ENCODE peak calls at places on chromosome 1, in four cellular contexts. V is heart right ventricle, N is ELF-1, L is body of pancreas. T is an unnamed sample.

GRCh38 chr1:25805863-25806225 is 5.9 kb downstream of the SELENON start:
- DNase-seq in N (no peak), V (peak), L (peak), T (no peak)

GRCh38 chr1:232174306-232174705 is 455.6 kb downstream of the SIPA1L2 start:
- DNase-seq in N (no peak), L (no peak), V (no peak), T (no peak)

GRCh38 chr1:194339451-194339850 is 1153.0 kb upstream of the B3GALT2 start:
- DNase-seq in V (no peak), N (no peak), L (no peak), T (no peak)

GRCh38 chr1:209870151-209870831 is 42.5 kb downstream of the UTP25 start:
- DNase-seq in N (no peak), L (no peak), V (no peak), T (no peak)

GRCh38 chr1:108152782-108153222 is 47.3 kb downstream of the SLC25A24 start:
- DNase-seq in L (peak), V (no peak), N (no peak), T (no peak)

GRCh38 chr1:21909286-21909759 is 27.8 kb downstream of the HSPG2 start:
- DNase-seq in V (no peak), L (no peak), N (no peak), T (no peak)

GRCh38 chr1:154881820-154882535 is 11.9 kb upstream of the KCNN3 start:
- DNase-seq in L (no peak), V (no peak), N (no peak), T (no peak)

GRCh38 chr1:111654839-111655238 is 35.2 kb downstream of the RAP1A start:
- DNase-seq in V (no peak), L (no peak), N (no peak), T (no peak)

GRCh38 chr1:899636-900317 is 23.9 kb upstream of the SAMD11 start:
- DNase-seq in V (no peak), L (no peak), N (no peak), T (no peak)

GRCh38 chr1:48697066-48697707 is 79.5 kb downstream of the BEND5 start:
- DNase-seq in N (peak), V (peak), L (peak), T (peak)

GRCh38 chr1:241998412-241998921 is 431 bp downstream of the MAP1LC3C start:
- DNase-seq in L (peak), N (peak), V (peak), T (peak)

GRCh38 chr1:3032371-3032862 is 11.2 kb downstream of the ACTRT2 start:
- DNase-seq in V (no peak), N (no peak), L (no peak), T (no peak)

GRCh38 chr1:205775717-205776056 is 405 bp upstream of the RAB29 start:
- DNase-seq in L (no peak), N (no peak), V (no peak), T (no peak)

GRCh38 chr1:173392895-173393654 is 84.1 kb upstream of the PRDX6 start:
- DNase-seq in L (no peak), N (peak), V (no peak), T (no peak)

GRCh38 chr1:16156848-16157495 is 1.1 kb upstream of the EPHA2 start:
- DNase-seq in N (no peak), L (no peak), V (no peak), T (no peak)

GRCh38 chr1:223331301-223331700 is 32.7 kb downstream of the SUSD4 start:
- DNase-seq in L (no peak), N (peak), V (no peak), T (no peak)

GRCh38 chr1:116164056-116164889 is 53.1 kb downstream of the MAB21L3 start:
- DNase-seq in L (no peak), N (no peak), V (no peak), T (no peak)